ENCODE peak calls at places on chromosomes 3 and 15, in four cellular contexts. G is activated naive CD8-positive, alpha-beta T cell treated with anti-CD3 and anti-CD28 coated beads for 36 hours; R is CD4-positive, alpha-beta T cell; X is pulmonary artery endothelial cell. Y is an unnamed sample.

GRCh38 chr3:41357271-41357670 is 158.0 kb downstream of the CTNNB1 start:
- DNase-seq in G (no peak), X (no peak), R (no peak), Y (no peak)

GRCh38 chr15:34049096-34049495 is 10.1 kb upstream of the AVEN start:
- DNase-seq in X (no peak), G (no peak), R (no peak), Y (no peak)

GRCh38 chr3:112734718-112735350 is 93.9 kb upstream of the CCDC80 start:
- DNase-seq in R (peak; percentile 63), X (peak; percentile 13), G (peak; percentile 46), Y (peak; percentile 55)

GRCh38 chr3:108113975-108114374 is 23.1 kb upstream of the CD47 start:
- DNase-seq in G (no peak), R (no peak), X (no peak), Y (no peak)

GRCh38 chr3:121481116-121481895 is 64.5 kb downstream of the POLQ start:
- DNase-seq in G (no peak), X (no peak), R (no peak), Y (no peak)

GRCh38 chr3:139839034-139839433 is 96.0 kb upstream of the CLSTN2 start:
- DNase-seq in G (no peak), R (no peak), X (no peak), Y (no peak)

GRCh38 chr15:63474810-63475316 is 29.5 kb upstream of the USP3 start:
- DNase-seq in R (no peak), X (no peak), G (no peak), Y (no peak)

GRCh38 chr3:57048052-57048671 is 12.3 kb upstream of the SPATA12 start:
- DNase-seq in X (no peak), G (no peak), R (no peak), Y (no peak)

GRCh38 chr3:195549931-195550519 is 6.9 kb upstream of the PPP1R2 start:
- DNase-seq in G (peak; percentile 73), X (no peak), R (peak; percentile 76), Y (peak; percentile 62)

GRCh38 chr15:45105586-45105985 is 8.4 kb downstream of the DUOX2 start:
- DNase-seq in R (no peak), X (no peak), G (no peak), Y (no peak)

GRCh38 chr3:139654637-139655365 is 23.0 kb downstream of the NMNAT3 start:
- DNase-seq in X (no peak), R (no peak), G (no peak), Y (no peak)

GRCh38 chr3:156180077-156180476 is 59.7 kb downstream of the KCNAB1 start:
- DNase-seq in R (no peak), G (no peak), X (no peak), Y (no peak)

GRCh38 chr3:29949131-29949530 is 657.3 kb upstream of the TGFBR2 start:
- DNase-seq in R (no peak), G (no peak), X (no peak), Y (no peak)

GRCh38 chr3:14480207-14481017 is 59.7 kb downstream of the GRIP2 start:
- DNase-seq in X (peak; percentile 89), G (no peak), R (no peak), Y (no peak)

GRCh38 chr3:88385090-88385489 is 235.3 kb downstream of the C3orf38 start:
- DNase-seq in X (no peak), G (no peak), R (no peak), Y (no peak)

GRCh38 chr15:72722071-72722696 is 36.2 kb downstream of the BBS4 start:
- DNase-seq in R (peak; percentile 53), X (peak; percentile 19), G (peak; percentile 50), Y (peak; percentile 59)

GRCh38 chr3:57268416-57268815 is 24.1 kb downstream of the ASB14 start:
- DNase-seq in R (no peak), G (no peak), X (no peak), Y (no peak)

GRCh38 chr3:138774529-138775253 is 60.0 kb downstream of the PIK3CB start:
- DNase-seq in G (no peak), X (peak; percentile 90), R (no peak), Y (no peak)

GRCh38 chr3:33076952-33077351 is 20.0 kb downstream of the GLB1 start:
- DNase-seq in X (no peak), G (no peak), R (no peak), Y (no peak)

GRCh38 chr15:44584162-44584749 is 47.3 kb downstream of the EIF3J start:
- DNase-seq in R (peak; percentile 35), X (peak; percentile 13), G (peak; percentile 56), Y (no peak)

GRCh38 chr3:157542711-157543485 is 39.7 kb upstream of the VEPH1 start:
- DNase-seq in R (no peak), G (no peak), X (no peak), Y (no peak)

GRCh38 chr3:71153753-71154152 is 429.8 kb downstream of the FOXP1 start:
- DNase-seq in G (no peak), R (no peak), X (no peak), Y (no peak)

GRCh38 chr3:32198011-32198410 is 40.5 kb upstream of the CMTM8 start:
- DNase-seq in R (no peak), X (no peak), G (no peak), Y (no peak)

Y was measured in activated CD4-positive, CD25-positive, alpha-beta regulatory T cell treated with anti-CD3 and anti-CD28 coated beads, Interleukin-2, amount 50 U/mL, for 72 hours.